ENCODE peak calls at places on chromosomes 2 and 18, in four cellular contexts. One of them, this sample, is unnamed.

GRCh38 chr18:56068030-56068671 is 480.2 kb upstream of the TCF4 start:
- DNase-seq in fibroblast of pulmonary artery: peak; percentile 20
- DNase-seq in EL: peak; percentile 90
- DNase-seq in EH: peak; percentile 96
- DNase-seq in this sample: peak; percentile 58

GRCh38 chr18:80183273-80184050 is 63.9 kb downstream of the PARD6G start:
- DNase-seq in EH: no peak
- DNase-seq in EL: no peak
- DNase-seq in fibroblast of pulmonary artery: no peak
- DNase-seq in this sample: no peak

GRCh38 chr2:142316049-142316448 is 185.2 kb upstream of the LRP1B start:
- DNase-seq in EL: no peak
- DNase-seq in fibroblast of pulmonary artery: no peak
- DNase-seq in EH: no peak
- DNase-seq in this sample: no peak

GRCh38 chr2:211609127-211609526 is 929.5 kb downstream of the ERBB4 start:
- DNase-seq in fibroblast of pulmonary artery: no peak
- DNase-seq in EL: no peak
- DNase-seq in EH: no peak
- DNase-seq in this sample: no peak

GRCh38 chr2:240143276-240143675 is 2.8 kb upstream of the OTOS start:
- DNase-seq in EL: no peak
- DNase-seq in fibroblast of pulmonary artery: no peak
- DNase-seq in EH: no peak
- DNase-seq in this sample: no peak

GRCh38 chr2:147396890-147397289 is 447.9 kb upstream of the ACVR2A start:
- DNase-seq in fibroblast of pulmonary artery: no peak
- DNase-seq in EL: no peak
- DNase-seq in EH: no peak
- DNase-seq in this sample: no peak

GRCh38 chr18:68438983-68439382 is 275.9 kb downstream of the TMX3 start:
- DNase-seq in EL: peak; percentile 92
- DNase-seq in EH: peak; percentile 97
- DNase-seq in fibroblast of pulmonary artery: peak; percentile 53
- DNase-seq in this sample: peak; percentile 83

GRCh38 chr2:226490172-226490571 is 309.4 kb downstream of the IRS1 start:
- DNase-seq in fibroblast of pulmonary artery: peak; percentile 52
- DNase-seq in EL: peak; percentile 37
- DNase-seq in EH: no peak
- DNase-seq in this sample: no peak

GRCh38 chr2:10817413-10817812 is 4.8 kb upstream of the PDIA6 start:
- DNase-seq in EL: no peak
- DNase-seq in EH: peak; percentile 10
- DNase-seq in fibroblast of pulmonary artery: no peak
- DNase-seq in this sample: no peak

GRCh38 chr2:58240595-58240937 is 559 bp downstream of the FANCL start:
- DNase-seq in EL: peak; percentile 12
- DNase-seq in fibroblast of pulmonary artery: no peak
- DNase-seq in EH: no peak
- DNase-seq in this sample: peak; percentile 55

GRCh38 chr2:172098650-172099471 is 3.8 kb downstream of the DLX2 start:
- DNase-seq in fibroblast of pulmonary artery: peak; percentile 57
- DNase-seq in EH: peak; percentile 90
- DNase-seq in EL: peak; percentile 89
- DNase-seq in this sample: peak; percentile 96

GRCh38 chr2:239463541-239464165 is 62.8 kb upstream of the HDAC4 start:
- DNase-seq in EH: no peak
- DNase-seq in fibroblast of pulmonary artery: no peak
- DNase-seq in EL: no peak
- DNase-seq in this sample: no peak

GRCh38 chr2:176126929-176127768 is 2.4 kb upstream of the HOXD8 start:
- DNase-seq in EH: peak; percentile 57
- DNase-seq in EL: peak; percentile 55
- DNase-seq in fibroblast of pulmonary artery: peak; percentile 75
- DNase-seq in this sample: peak; percentile 66

GRCh38 chr2:46268986-46269385 is 28.2 kb upstream of the EPAS1 start:
- DNase-seq in fibroblast of pulmonary artery: peak; percentile 62
- DNase-seq in EL: peak; percentile 48
- DNase-seq in EH: peak; percentile 84
- DNase-seq in this sample: peak; percentile 65

GRCh38 chr2:98378901-98379300 is 32.6 kb downstream of the CNGA3 start:
- DNase-seq in EH: peak; percentile 25
- DNase-seq in fibroblast of pulmonary artery: peak; percentile 87
- DNase-seq in EL: no peak
- DNase-seq in this sample: no peak